ENCODE peak calls at places on chromosomes 16 and 17, in four cellular contexts. I is A172, C is EL, L is HT-29. Z is an unnamed sample.
A peak's percentile ranks its signal among the peaks of the same experiment; 100 is the strongest.

GRCh38 chr17:43983515-43984411 is 20.7 kb upstream of the NAGS start:
- DNase-seq in L (no peak), C (peak; percentile 27), I (no peak), Z (no peak)

GRCh38 chr17:51347851-51348584 is 87.7 kb downstream of the UTP18 start:
- DNase-seq in C (no peak), I (no peak), L (no peak), Z (no peak)

GRCh38 chr16:523097-523741 is 4.3 kb upstream of the CAPN15 start:
- DNase-seq in L (no peak), C (no peak), I (no peak), Z (no peak)

GRCh38 chr17:45668316-45668715 is 115.8 kb upstream of the CRHR1 start:
- DNase-seq in C (no peak), I (no peak), L (no peak), Z (no peak)

GRCh38 chr16:69880640-69881133 is 70.4 kb upstream of the CLEC18A start:
- DNase-seq in C (peak; percentile 61), L (no peak), I (no peak), Z (no peak)

GRCh38 chr17:40410082-40410481 is 7.6 kb downstream of the TOP2A start:
- DNase-seq in C (no peak), L (no peak), I (no peak), Z (no peak)

GRCh38 chr17:79101111-79101673 is 26.6 kb downstream of the ENGASE start:
- DNase-seq in L (no peak), I (no peak), C (no peak), Z (no peak)

GRCh38 chr17:37551788-37552187 is 57.4 kb downstream of the SYNRG start:
- DNase-seq in L (no peak), I (no peak), C (no peak), Z (no peak)

GRCh38 chr17:82350182-82351030 is 8.6 kb upstream of the TEX19 start:
- DNase-seq in I (no peak), C (no peak), L (no peak), Z (no peak)

GRCh38 chr16:15548482-15548891 is 94.5 kb downstream of the MARF1 start:
- DNase-seq in L (no peak), I (no peak), C (peak; percentile 4), Z (peak; percentile 40)

GRCh38 chr16:56743840-56744239 is 13.9 kb downstream of the NUP93 start:
- DNase-seq in L (no peak), C (peak; percentile 89), I (peak; percentile 79), Z (no peak)

GRCh38 chr16:8949536-8950418 is 13.9 kb downstream of the USP7 start:
- DNase-seq in I (no peak), C (no peak), L (no peak), Z (no peak)

GRCh38 chr16:57475711-57476339 is 10.5 kb downstream of the DOK4 start:
- DNase-seq in I (peak; percentile 29), L (peak; percentile 34), C (peak; percentile 35), Z (no peak)

GRCh38 chr17:21453144-21453982 is 77.2 kb downstream of the KCNJ12 start:
- DNase-seq in I (no peak), C (no peak), L (no peak), Z (no peak)

GRCh38 chr17:78828470-78829185 is 12.0 kb downstream of the USP36 start:
- DNase-seq in I (peak; percentile 67), L (peak; percentile 23), C (peak; percentile 70), Z (peak; percentile 49)

GRCh38 chr16:711548-712320 is 3.2 kb upstream of the METRN start:
- DNase-seq in C (peak; percentile 66), I (peak; percentile 79), L (peak; percentile 71), Z (peak; percentile 37)

GRCh38 chr16:58628845-58629680 is 563 bp downstream of the CNOT1 start:
- DNase-seq in I (peak; percentile 53), C (peak; percentile 27), L (peak; percentile 58), Z (no peak)

GRCh38 chr17:74531231-74531761 is at the start of gene CD300LB:
- DNase-seq in I (no peak), L (no peak), C (no peak), Z (no peak)

GRCh38 chr17:2779545-2779944 is 16.7 kb upstream of the RAP1GAP2 start:
- DNase-seq in L (no peak), I (no peak), C (no peak), Z (no peak)

GRCh38 chr16:74698220-74698619 is 2.4 kb downstream of the MLKL start:
- DNase-seq in I (no peak), L (no peak), C (peak; percentile 22), Z (no peak)

GRCh38 chr17:65362826-65363225 is 198.6 kb downstream of the AXIN2 start:
- DNase-seq in I (peak; percentile 26), L (peak; percentile 77), C (no peak), Z (no peak)

GRCh38 chr17:82365586-82366295 is 5.8 kb upstream of the UTS2R start:
- DNase-seq in I (no peak), L (no peak), C (no peak), Z (no peak)

GRCh38 chr16:4042581-4042980 is 73.7 kb downstream of the ADCY9 start:
- DNase-seq in I (no peak), L (no peak), C (no peak), Z (no peak)

GRCh38 chr16:30539000-30539964 is 4.6 kb upstream of the ZNF747 start:
- DNase-seq in L (no peak), C (no peak), I (no peak), Z (no peak)

GRCh38 chr16:84607694-84608093 is 10.2 kb downstream of the COTL1 start:
- DNase-seq in I (no peak), C (no peak), L (no peak), Z (no peak)

GRCh38 chr17:83196973-83197880 is 117.8 kb downstream of the METRNL start:
- DNase-seq in C (no peak), L (no peak), I (no peak), Z (no peak)

GRCh38 chr16:30953511-30954124 is 3.9 kb upstream of the SETD1A start:
- DNase-seq in I (peak; percentile 67), L (peak; percentile 74), C (peak; percentile 64), Z (peak; percentile 34)

GRCh38 chr17:69326302-69327059 is 452 bp downstream of the ABCA5 start:
- DNase-seq in L (peak; percentile 26), C (peak; percentile 49), I (no peak), Z (no peak)

GRCh38 chr16:87702325-87702811 is 63.4 kb downstream of the KLHDC4 start:
- DNase-seq in L (no peak), C (no peak), I (peak; percentile 20), Z (no peak)

GRCh38 chr17:68763551-68763950 is 162.4 kb upstream of the FAM20A start:
- DNase-seq in L (no peak), C (peak; percentile 10), I (peak; percentile 22), Z (no peak)

GRCh38 chr17:50608700-50609375 is 25.8 kb upstream of the ABCC3 start:
- DNase-seq in I (no peak), L (no peak), C (no peak), Z (no peak)

GRCh38 chr16:63458842-63459241 is 1422.6 kb upstream of the CDH8 start:
- DNase-seq in C (no peak), I (no peak), L (no peak), Z (no peak)

GRCh38 chr17:7111784-7112526 is 2.7 kb downstream of the ASGR2 start:
- DNase-seq in I (no peak), C (no peak), L (no peak), Z (no peak)

GRCh38 chr17:68057531-68057952 is 22.0 kb downstream of the KPNA2 start:
- DNase-seq in C (peak; percentile 42), L (peak; percentile 58), I (peak; percentile 25), Z (peak; percentile 23)

GRCh38 chr17:60832206-60832605 is 154.6 kb downstream of the BCAS3 start:
- DNase-seq in L (no peak), I (no peak), C (no peak), Z (no peak)

GRCh38 chr17:40618754-40619625 is 28.6 kb downstream of the SMARCE1 start:
- DNase-seq in C (no peak), L (no peak), I (no peak), Z (no peak)

GRCh38 chr17:81731271-81731670 is 19.2 kb downstream of the SLC25A10 start:
- DNase-seq in L (no peak), C (peak; percentile 78), I (peak; percentile 88), Z (no peak)

GRCh38 chr16:3099732-3100499 is 822 bp upstream of the ZSCAN10 start:
- DNase-seq in L (peak; percentile 94), I (peak; percentile 66), C (peak; percentile 90), Z (peak; percentile 83)

Z was measured in NCI-H226.